ENCODE peak calls at places on chromosomes 11 and 22, in ten cellular contexts. W, E, F, M, C, Q, D, V, B and R are unnamed samples.

GRCh38 chr11:67300256-67300755 is 3.0 kb upstream of the SSH3 start:
- DNase-seq in Q (no peak), M (no peak), W (no peak), V (no peak), F (peak), B (peak), E (no peak), D (no peak), C (no peak), R (peak)

GRCh38 chr22:27875951-27876350 is 43.1 kb downstream of the PITPNB start:
- DNase-seq in M (no peak), B (no peak), V (no peak), F (no peak), E (no peak), Q (no peak), C (no peak), W (no peak), D (no peak), R (no peak)

GRCh38 chr22:35835998-35836691 is 118.5 kb downstream of the APOL5 start:
- DNase-seq in E (peak), D (peak), V (peak), C (peak), F (no peak), M (peak), B (peak), Q (no peak), W (peak), R (no peak)

GRCh38 chr11:100863080-100863581 is 176.0 kb downstream of the ARHGAP42 start:
- DNase-seq in M (peak), F (no peak), V (peak), E (no peak), C (peak), W (no peak), B (no peak), Q (no peak), D (no peak), R (no peak)

GRCh38 chr11:134762248-134763029 is 350.4 kb upstream of the B3GAT1 start:
- DNase-seq in C (no peak), D (no peak), Q (peak), W (no peak), F (no peak), E (peak), B (no peak), M (no peak), V (no peak), R (no peak)

GRCh38 chr11:93319224-93319839 is 11.2 kb upstream of the DEUP1 start:
- DNase-seq in B (no peak), E (no peak), F (no peak), M (no peak), Q (no peak), D (no peak), C (no peak), W (no peak), V (no peak), R (no peak)

GRCh38 chr22:46522743-46523300 is 14.6 kb downstream of the CELSR1 start:
- DNase-seq in M (no peak), B (no peak), E (peak), W (no peak), C (no peak), V (no peak), F (no peak), D (no peak), Q (no peak), R (no peak)

GRCh38 chr11:69603163-69603836 is 37.7 kb upstream of the CCND1 start:
- DNase-seq in V (no peak), E (peak), F (no peak), W (no peak), M (no peak), C (no peak), Q (no peak), D (no peak), B (no peak), R (no peak)

GRCh38 chr11:17813391-17814059 is 78.9 kb downstream of the KCNC1 start:
- DNase-seq in B (no peak), D (no peak), W (no peak), F (no peak), C (no peak), V (no peak), E (no peak), Q (no peak), M (no peak), R (no peak)

GRCh38 chr11:122173587-122173986 is 57.6 kb upstream of the BLID start:
- DNase-seq in D (no peak), B (no peak), F (no peak), E (no peak), C (no peak), W (no peak), V (no peak), Q (no peak), M (no peak), R (no peak)

GRCh38 chr11:12397953-12398352 is 20.6 kb downstream of the PARVA start:
- DNase-seq in Q (no peak), F (no peak), W (no peak), E (no peak), C (peak), B (no peak), V (peak), M (peak), D (peak), R (no peak)

GRCh38 chr11:116829525-116830183 is at the start of gene APOC3:
- DNase-seq in V (peak), E (no peak), Q (no peak), D (no peak), W (no peak), M (no peak), F (no peak), B (no peak), C (no peak), R (no peak)

DNA sequence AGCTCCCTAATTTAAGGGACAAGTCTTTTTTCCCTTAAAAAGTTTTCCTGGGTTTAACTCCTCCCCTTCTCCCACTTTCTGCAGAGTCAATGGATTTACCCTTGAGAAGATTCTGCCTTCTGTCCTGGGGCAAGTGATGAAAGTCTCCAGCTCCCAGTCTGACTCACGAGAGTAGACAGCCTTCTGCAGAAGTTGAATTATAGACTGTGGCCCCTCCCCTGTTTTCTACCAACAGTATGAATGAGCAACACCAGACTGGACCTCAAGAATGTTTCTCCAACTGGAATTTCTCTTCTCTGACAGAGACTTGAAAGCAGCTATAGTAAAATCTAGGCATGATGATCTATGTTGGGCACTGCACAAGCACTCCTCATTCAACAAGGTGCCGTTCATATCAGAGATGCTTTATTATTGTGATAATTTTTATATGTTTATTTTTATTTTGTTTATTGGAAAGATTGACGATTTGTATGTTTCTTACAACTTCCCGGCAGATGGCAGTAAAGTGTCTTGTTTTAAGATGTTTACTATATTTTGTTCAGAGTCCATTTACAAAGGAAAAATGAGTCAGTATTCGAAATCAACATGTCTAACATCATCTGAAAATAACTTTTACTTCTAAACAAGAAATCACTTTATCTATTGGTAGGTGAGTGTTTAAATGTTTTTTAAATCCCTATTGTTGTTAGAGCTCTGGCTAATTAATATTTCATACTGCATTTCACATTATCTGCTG is 56.6 kb downstream of the LMO2 start:
- DNase-seq in D (peak), Q (no peak), F (no peak), V (peak), M (peak), C (peak), E (no peak), B (no peak), W (peak), R (no peak)
- TF ChIP-seq CTCF in D (peak), Q (no peak), F (peak), V (peak), M (no peak), C (peak), E (peak), B (no peak), W (peak), R (peak)

GRCh38 chr11:119608781-119609180 is 120.2 kb downstream of the NECTIN1 start:
- DNase-seq in M (no peak), B (no peak), C (no peak), F (no peak), W (no peak), Q (no peak), E (no peak), D (no peak), V (no peak), R (no peak)
- TF ChIP-seq CTCF in M (no peak), B (no peak), C (no peak), F (no peak), W (no peak), Q (no peak), E (peak), D (no peak), V (no peak), R (no peak)

DNA sequence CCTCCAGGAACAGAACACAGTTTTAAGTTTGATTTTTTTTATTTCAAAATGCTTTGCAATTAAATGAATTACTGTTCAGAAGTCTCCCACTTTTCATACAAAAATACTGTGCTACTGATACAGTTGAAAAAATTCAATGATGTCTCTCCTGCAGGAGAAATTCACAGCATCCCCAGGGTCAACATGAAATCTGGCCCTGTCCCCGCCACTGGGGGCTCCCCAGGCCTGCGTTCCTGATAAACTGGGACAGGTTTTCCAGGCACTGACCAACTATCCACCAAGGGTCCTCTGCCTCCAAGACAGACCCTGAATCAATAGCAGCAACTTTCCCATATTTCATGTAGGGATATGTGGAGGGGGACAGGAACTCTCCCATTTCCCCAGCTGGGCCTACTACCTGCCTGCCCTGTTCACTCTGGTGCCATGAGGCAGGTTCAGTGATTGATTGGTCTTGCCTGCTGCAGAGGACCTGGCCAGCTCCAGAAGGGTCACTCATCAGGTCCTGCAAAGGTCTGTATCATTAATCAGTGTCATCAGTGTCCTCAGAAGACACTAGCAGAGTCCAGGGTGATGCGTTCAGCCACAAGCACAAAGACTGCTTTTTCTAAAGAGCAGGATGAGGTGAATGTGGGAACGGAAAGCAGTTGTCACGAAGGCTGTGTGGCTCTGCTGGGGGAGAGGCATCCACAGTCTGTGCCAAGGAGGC is 43.4 kb downstream of the PISD start:
- DNase-seq in D (no peak), E (no peak), W (no peak), M (no peak), C (no peak), B (no peak), Q (no peak), F (no peak), V (no peak), R (no peak)
- TF ChIP-seq CTCF in D (no peak), E (peak), W (no peak), M (no peak), C (peak), B (no peak), Q (no peak), F (no peak), V (no peak), R (no peak)

GRCh38 chr11:117945047-117945820 is 16.0 kb upstream of the TMPRSS13 start:
- DNase-seq in E (peak), B (no peak), Q (no peak), V (no peak), F (no peak), C (no peak), D (no peak), W (no peak), M (no peak), R (no peak)
- TF ChIP-seq CTCF in E (peak), B (no peak), Q (peak), V (peak), F (no peak), C (peak), D (no peak), W (no peak), M (no peak), R (peak)

GRCh38 chr22:48257690-48258065 is 1495.2 kb downstream of the TBC1D22A start:
- DNase-seq in E (peak), W (no peak), Q (no peak), F (no peak), B (no peak), C (no peak), M (no peak), V (peak), D (peak), R (peak)
- TF ChIP-seq CTCF in E (no peak), W (no peak), Q (no peak), F (no peak), B (no peak), C (no peak), M (no peak), V (no peak), D (no peak), R (no peak)

GRCh38 chr22:23240639-23241389 is 60.5 kb downstream of the BCR start:
- DNase-seq in W (peak), D (no peak), Q (no peak), F (no peak), E (peak), C (no peak), V (peak), B (no peak), M (no peak), R (no peak)
- TF ChIP-seq CTCF in W (no peak), D (no peak), Q (no peak), F (peak), E (peak), C (peak), V (peak), B (peak), M (peak), R (peak)